ENCODE peak calls at places on chromosomes 16 and 17, in five cellular contexts. D is CD8-positive, alpha-beta T cell; S is transverse colon; R is ovary; F is osteoblast. C is an unnamed sample.

GRCh38 chr17:19398301-19399181 is 11.6 kb upstream of the MFAP4 start:
- DNase-seq in D (no peak), S (peak; percentile 85), R (peak; percentile 58), F (peak; percentile 43), C (no peak)

GRCh38 chr17:40949406-40949805 is 12.0 kb upstream of the KRT23 start:
- DNase-seq in D (no peak), S (no peak), R (no peak), F (no peak), C (no peak)

GRCh38 chr17:48123111-48123510 is 15.5 kb downstream of the SNX11 start:
- DNase-seq in D (no peak), S (no peak), R (no peak), F (no peak), C (no peak)

GRCh38 chr17:7782237-7782636 is 51.8 kb upstream of the KDM6B start:
- DNase-seq in D (no peak), S (no peak), R (no peak), F (no peak), C (no peak)

GRCh38 chr17:38914741-38915638 is 10.4 kb upstream of the LASP1NB start:
- DNase-seq in D (no peak), S (no peak), R (peak; percentile 18), F (no peak), C (no peak)

GRCh38 chr17:61382796-61383688 is 16.6 kb upstream of the TBX2 start:
- DNase-seq in D (no peak), S (no peak), R (no peak), F (peak; percentile 22), C (no peak)

GRCh38 chr17:29722411-29723198 is 99.9 kb upstream of the CORO6 start:
- DNase-seq in D (peak; percentile 32), S (peak; percentile 46), R (no peak), F (no peak), C (no peak)

GRCh38 chr16:15950167-15950854 is 895 bp downstream of the ABCC1 start:
- DNase-seq in D (no peak), S (peak; percentile 36), R (peak; percentile 29), F (peak; percentile 94), C (no peak)

GRCh38 chr16:58507963-58508670 is 7.2 kb upstream of the SETD6 start:
- DNase-seq in D (no peak), S (no peak), R (no peak), F (no peak), C (no peak)

GRCh38 chr17:62892069-62892675 is 73.9 kb upstream of the TANC2 start:
- DNase-seq in D (no peak), S (no peak), R (no peak), F (no peak), C (no peak)

GRCh38 chr17:57953219-57953618 is 2.0 kb downstream of the CUEDC1 start:
- DNase-seq in D (no peak), S (no peak), R (no peak), F (peak; percentile 74), C (no peak)

GRCh38 chr17:42310281-42311156 is 22.2 kb downstream of the STAT5A start:
- DNase-seq in D (no peak), S (no peak), R (no peak), F (no peak), C (no peak)

GRCh38 chr17:33154869-33155455 is 138.1 kb downstream of the ASIC2 start:
- DNase-seq in D (no peak), S (no peak), R (no peak), F (no peak), C (no peak)

GRCh38 chr17:28057731-28058246 is 15.3 kb downstream of the NLK start:
- DNase-seq in D (no peak), S (no peak), R (no peak), F (no peak), C (no peak)

GRCh38 chr17:38711792-38712571 is 6.9 kb downstream of the MLLT6 start:
- DNase-seq in D (no peak), S (no peak), R (no peak), F (peak; percentile 72), C (peak; percentile 42)

GRCh38 chr16:66858740-66859396 is 14.7 kb downstream of the CA7 start:
- DNase-seq in D (no peak), S (no peak), R (no peak), F (peak; percentile 80), C (peak; percentile 42)

GRCh38 chr17:27481327-27481726 is 25.1 kb downstream of the KSR1 start:
- DNase-seq in D (peak; percentile 50), S (no peak), R (no peak), F (no peak), C (no peak)

GRCh38 chr17:80187090-80187489 is 17.3 kb downstream of the CARD14 start:
- DNase-seq in D (no peak), S (no peak), R (no peak), F (peak; percentile 93), C (no peak)

GRCh38 chr17:57885148-57885915 is 35.5 kb upstream of the MRPS23 start:
- DNase-seq in D (no peak), S (no peak), R (no peak), F (no peak), C (no peak)

GRCh38 chr17:55264640-55265298 is at the start of gene HLF:
- DNase-seq in D (peak; percentile 63), S (peak; percentile 81), R (peak; percentile 88), F (peak; percentile 95), C (no peak)

GRCh38 chr17:39605492-39606433 is 2.0 kb downstream of the NEUROD2 start:
- DNase-seq in D (no peak), S (no peak), R (no peak), F (peak; percentile 79), C (no peak)

GRCh38 chr17:17729620-17730249 is 48.5 kb downstream of the RAI1 start:
- DNase-seq in D (peak; percentile 34), S (peak; percentile 64), R (no peak), F (peak; percentile 79), C (no peak)

GRCh38 chr16:1990336-1991134 is 765 bp downstream of the SYNGR3 start:
- DNase-seq in D (no peak), S (peak; percentile 77), R (no peak), F (no peak), C (no peak)

GRCh38 chr17:2075336-2076056 is 20.6 kb downstream of the HIC1 start:
- DNase-seq in D (no peak), S (no peak), R (peak; percentile 64), F (peak; percentile 81), C (no peak)

GRCh38 chr17:3963214-3964201 is 729 bp downstream of the ATP2A3 start:
- DNase-seq in D (peak; percentile 63), S (peak; percentile 73), R (no peak), F (peak; percentile 78), C (peak; percentile 49)

GRCh38 chr17:5472511-5472910 is 3.7 kb upstream of the DHX33 start:
- DNase-seq in D (no peak), S (no peak), R (no peak), F (no peak), C (no peak)

GRCh38 chr16:5560084-5560483 is 462.5 kb upstream of the EEF2KMT start:
- DNase-seq in D (no peak), S (no peak), R (no peak), F (no peak), C (no peak)

GRCh38 chr16:27483083-27483437 is 66.7 kb downstream of the GTF3C1 start:
- DNase-seq in D (no peak), S (no peak), R (no peak), F (peak; percentile 52), C (no peak)
- H3K4me3 ChIP-seq in D (no peak overlapping the region), S (no peak overlapping the region), R (no peak overlapping the region), F (no peak overlapping the region), C (no peak overlapping the region)

DNA sequence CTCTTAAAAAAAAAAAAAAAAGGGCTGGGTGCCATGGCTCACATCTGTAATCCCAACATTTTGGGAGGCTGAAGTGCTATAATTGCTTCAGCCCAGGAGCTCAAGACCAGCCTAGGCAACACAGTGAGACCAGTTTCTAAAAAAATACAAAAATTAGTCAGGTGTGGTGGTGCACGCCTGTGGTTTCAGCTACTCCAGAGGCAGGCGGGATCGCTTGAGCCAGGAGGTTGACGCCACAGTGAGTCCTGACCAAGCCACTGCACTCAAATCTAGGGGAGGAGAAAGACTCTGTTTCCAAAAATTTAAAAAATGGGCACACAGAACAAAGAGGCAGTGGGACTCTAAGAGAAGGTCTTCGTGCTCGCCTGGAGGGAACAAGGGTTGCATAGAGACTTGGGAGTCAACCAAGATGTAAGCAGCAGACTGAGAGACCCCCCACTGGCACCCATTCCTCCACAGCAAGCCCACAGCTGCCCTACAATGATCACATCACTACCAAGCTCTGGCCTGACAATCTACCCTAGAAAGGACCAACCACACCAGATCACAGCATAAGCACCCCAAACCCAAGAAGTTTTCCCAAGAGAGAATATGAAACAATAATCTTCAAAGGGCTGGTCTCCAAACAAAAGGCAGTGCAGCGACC is 121.6 kb downstream of the ANKRD11 start:
- DNase-seq in D (no peak), S (no peak), R (no peak), F (peak; percentile 68), C (no peak)
- H3K4me1 ChIP-seq in D (peaks cover 72% of the 10 kb centered on the region), S (peaks cover 20% of the 10 kb centered on the region), R (peaks cover 52% of the 10 kb centered on the region), F (peaks cover 33% of the 10 kb centered on the region), C (peaks cover 47% of the 10 kb centered on the region)

GRCh38 chr17:64016974-64017373 is 3.5 kb downstream of the ICAM2 start:
- DNase-seq in D (no peak), S (no peak), R (no peak), F (no peak), C (no peak)

GRCh38 chr17:64015447-64015846 is 5.0 kb downstream of the ICAM2 start:
- DNase-seq in D (no peak), S (no peak), R (no peak), F (no peak), C (no peak)

GRCh38 chr17:64016248-64016784 is 4.1 kb downstream of the ICAM2 start:
- DNase-seq in D (no peak), S (no peak), R (no peak), F (no peak), C (no peak)

GRCh38 chr17:64019486-64020067 is 856 bp downstream of the ICAM2 start:
- DNase-seq in D (no peak), S (no peak), R (no peak), F (no peak), C (peak; percentile 2)

DNA sequence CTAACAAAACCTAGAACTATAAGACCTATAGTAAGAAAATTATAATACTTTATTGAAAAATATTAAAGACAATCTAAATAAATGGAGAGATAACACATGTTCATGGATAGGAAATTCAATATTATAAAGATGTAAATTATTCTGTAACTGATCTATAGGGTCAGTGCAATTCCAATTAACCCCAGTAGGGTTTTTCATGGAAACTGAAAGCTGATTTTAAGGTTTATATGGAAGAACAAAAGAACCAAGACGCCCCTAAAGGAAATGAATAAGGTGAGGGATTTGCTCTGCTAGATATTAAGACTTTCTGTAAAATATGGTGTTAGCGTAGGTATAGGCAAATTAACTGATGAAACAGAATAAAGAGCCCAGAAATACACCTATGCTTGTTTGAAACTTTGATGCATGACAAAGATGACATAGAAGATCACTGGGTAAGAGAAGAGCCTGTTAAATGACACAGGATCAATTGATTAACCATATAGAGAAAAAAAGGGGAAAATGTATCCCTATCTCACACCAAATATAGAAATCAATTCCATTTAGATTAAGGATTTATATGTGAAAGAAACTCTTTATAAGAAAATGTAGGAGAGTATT is 3.0 kb downstream of the ICAM2 start:
- DNase-seq in D (no peak), S (no peak), R (no peak), F (no peak), C (no peak)
- TF ChIP-seq CTCF in D (peak; percentile 58), S (no peak), R (no peak), F (no peak), C (peak; percentile 15)

DNA sequence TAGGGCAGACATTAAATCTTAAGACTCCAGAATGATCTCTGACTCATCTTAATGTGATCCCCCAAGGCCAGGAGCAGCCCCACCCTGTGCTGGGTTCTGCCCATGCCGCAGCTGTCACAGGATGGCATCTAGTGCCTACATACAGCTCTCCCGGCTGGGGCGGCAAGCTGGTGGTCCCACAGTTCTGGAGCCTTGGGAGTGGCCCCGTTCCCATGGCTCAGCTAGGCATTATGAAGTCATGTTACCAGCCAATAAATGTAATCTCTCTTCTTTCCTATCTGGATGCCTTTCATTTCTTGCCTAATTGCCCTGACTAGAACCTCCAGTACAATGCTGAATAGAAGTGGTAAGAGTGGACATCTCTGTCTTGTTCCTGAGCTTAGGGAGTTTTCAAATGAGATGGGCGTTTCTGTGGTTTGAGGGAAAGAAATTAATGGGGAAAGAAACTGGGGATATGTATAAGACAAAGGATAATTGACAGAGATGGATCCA is 95.7 kb upstream of the DNAH17 start:
- DNase-seq in D (no peak), S (no peak), R (no peak), F (peak; percentile 90), C (no peak)
- H3K4me3 ChIP-seq in D (no peak overlapping the region), S (no peak overlapping the region), R (no peak overlapping the region), F (no peak overlapping the region), C (no peak overlapping the region)

C was measured in RWPE2.